ENCODE peak calls at places on chromosome 2, in five cellular contexts. T is EH, S is progenitor cell of endocrine pancreas, U is mesenteric fat pad, H is NCI-H2171 treated with DMSO at 0.1 percent for 48 hours. I is an unnamed sample.

GRCh38 chr2:45904931-45905642 is 253.6 kb downstream of the PRKCE start:
- DNase-seq in U (no peak), T (no peak), S (no peak), H (no peak), I (no peak)

GRCh38 chr2:43276517-43276931 is 50.1 kb upstream of the ZFP36L2 start:
- DNase-seq in U (no peak), T (peak), H (no peak), S (no peak), I (no peak)

GRCh38 chr2:56195563-56195962 is 11.8 kb downstream of the CCDC85A start:
- DNase-seq in S (no peak), T (peak), H (no peak), U (no peak), I (no peak)

GRCh38 chr2:233544079-233544690 is 22.4 kb downstream of the USP40 start:
- DNase-seq in U (no peak), H (no peak), S (no peak), T (peak), I (no peak)

GRCh38 chr2:188134241-188134640 is 157.4 kb upstream of the GULP1 start:
- DNase-seq in T (no peak), H (no peak), S (no peak), U (no peak), I (no peak)

GRCh38 chr2:46309052-46309953 is 12.1 kb downstream of the EPAS1 start:
- DNase-seq in H (no peak), S (no peak), U (no peak), T (peak), I (no peak)

GRCh38 chr2:6750389-6751158 is 115.1 kb downstream of the CMPK2 start:
- DNase-seq in U (no peak), S (no peak), T (no peak), H (no peak), I (peak)

GRCh38 chr2:101253013-101253712 is 477 bp downstream of the CNOT11 start:
- DNase-seq in T (peak), U (no peak), H (peak), S (peak), I (peak)

I was measured in erythroblast.